ENCODE peak calls at places on chromosomes 11 and 22, in eight cellular contexts. Z, L, E, R, W, H, J and O are unnamed samples.

GRCh38 chr11:125091247-125091876 is 20.1 kb downstream of the TMEM218 start:
- DNase-seq in E (no peak), H (no peak), W (peak; percentile 56), R (no peak), Z (peak; percentile 73), L (peak; percentile 42), J (no peak), O (no peak)

GRCh38 chr22:42902875-42903510 is 45.9 kb upstream of the ARFGAP3 start:
- DNase-seq in Z (no peak), R (no peak), E (no peak), W (no peak), L (no peak), J (no peak), H (no peak), O (no peak)

GRCh38 chr11:16982256-16982671 is 31.9 kb downstream of the PLEKHA7 start:
- DNase-seq in R (no peak), Z (no peak), H (no peak), J (no peak), L (peak; percentile 13), E (no peak), W (no peak), O (no peak)

GRCh38 chr22:40484906-40485660 is 114.7 kb downstream of the SGSM3 start:
- DNase-seq in L (no peak), R (no peak), H (no peak), Z (peak; percentile 15), W (peak; percentile 15), E (no peak), J (no peak), O (no peak)

GRCh38 chr11:123301696-123302400 is 106.8 kb upstream of the CLMP start:
- DNase-seq in E (peak; percentile 50), R (peak; percentile 67), Z (peak; percentile 56), W (peak; percentile 88), J (peak; percentile 53), H (no peak), L (peak; percentile 80), O (peak; percentile 50)

GRCh38 chr11:117427356-117427874 is 99.8 kb downstream of the CEP164 start:
- DNase-seq in W (no peak), H (no peak), L (no peak), Z (no peak), E (no peak), R (no peak), J (no peak), O (no peak)

GRCh38 chr11:65503606-65503922 is 4.7 kb downstream of the MALAT1 start:
- DNase-seq in R (no peak), E (no peak), L (no peak), J (no peak), Z (no peak), H (no peak), W (no peak), O (no peak)

GRCh38 chr11:115984228-115984627 is 480.0 kb upstream of the CADM1 start:
- DNase-seq in L (peak; percentile 48), W (no peak), J (no peak), H (no peak), E (no peak), R (no peak), Z (no peak), O (no peak)

GRCh38 chr11:47928426-47928825 is 51.9 kb upstream of the PTPRJ start:
- DNase-seq in R (no peak), W (no peak), L (no peak), J (no peak), E (no peak), Z (no peak), H (no peak), O (no peak)

GRCh38 chr22:32237905-32238304 is 17.2 kb downstream of the SLC5A4 start:
- DNase-seq in W (no peak), R (no peak), H (no peak), Z (no peak), J (no peak), E (no peak), L (no peak), O (no peak)

GRCh38 chr11:44416776-44417175 is 106.8 kb upstream of the ALX4 start:
- DNase-seq in W (no peak), L (no peak), H (no peak), R (no peak), E (no peak), J (no peak), Z (peak; percentile 46), O (no peak)

GRCh38 chr22:24001314-24001713 is 3.9 kb downstream of the GSTT4 start:
- DNase-seq in J (no peak), Z (no peak), W (no peak), H (no peak), L (no peak), R (no peak), E (no peak), O (no peak)

GRCh38 chr11:104033134-104033533 is 3.3 kb upstream of the DDI1 start:
- DNase-seq in R (no peak), Z (no peak), E (no peak), L (no peak), J (no peak), W (no peak), H (peak; percentile 61), O (no peak)

GRCh38 chr11:71251761-71252433 is 480 bp downstream of the SHANK2 start:
- DNase-seq in W (peak; percentile 87), H (no peak), L (peak; percentile 23), Z (no peak), R (peak; percentile 79), J (peak; percentile 56), E (no peak), O (no peak)

GRCh38 chr22:44351685-44352377 is 39.1 kb upstream of the SHISAL1 start:
- DNase-seq in J (no peak), W (no peak), L (peak; percentile 10), R (no peak), H (peak; percentile 85), Z (peak; percentile 85), E (no peak), O (no peak)

GRCh38 chr11:86403458-86403857 is 28.8 kb downstream of the CCDC81 start:
- DNase-seq in Z (no peak), R (no peak), L (no peak), E (no peak), W (no peak), J (no peak), H (no peak), O (no peak)

GRCh38 chr11:45887587-45887986 is 2.1 kb downstream of the MAPK8IP1 start:
- DNase-seq in W (no peak), R (no peak), Z (no peak), L (no peak), H (no peak), J (no peak), E (no peak), O (no peak)

GRCh38 chr22:42270512-42271190 is at the start of gene TCF20:
- DNase-seq in Z (peak; percentile 70), L (peak; percentile 87), H (no peak), R (peak; percentile 99), J (peak; percentile 49), E (peak; percentile 76), W (peak; percentile 81), O (peak; percentile 74)